ENCODE peak calls at places on chromosomes 12 and 14, in six cellular contexts. W, E, N, F, Y and S are unnamed samples.

GRCh38 chr12:50806176-50806575 is 36.5 kb upstream of the TMPRSS12 start:
- DNase-seq in N (no peak), Y (no peak), E (no peak), F (no peak), W (no peak), S (no peak)

GRCh38 chr12:108605000-108605689 is 7.3 kb upstream of the TMEM119 start:
- DNase-seq in N (no peak), W (no peak), F (no peak), E (no peak), Y (no peak), S (no peak)

GRCh38 chr14:71711619-71712018 is 220.6 kb upstream of the RGS6 start:
- DNase-seq in F (peak), Y (no peak), E (no peak), N (no peak), W (peak), S (peak)

GRCh38 chr12:117792877-117793424 is 175.8 kb downstream of the KSR2 start:
- DNase-seq in E (no peak), W (no peak), F (no peak), N (no peak), Y (no peak), S (no peak)

GRCh38 chr12:130872179-130873096 is 572 bp downstream of the RAN start:
- DNase-seq in E (peak), W (peak), F (no peak), N (no peak), Y (peak), S (no peak)

GRCh38 chr12:3436496-3437060 is 54.4 kb upstream of the PRMT8 start:
- DNase-seq in N (no peak), W (no peak), E (no peak), F (no peak), Y (no peak), S (no peak)

GRCh38 chr14:42437809-42438208 is 831.1 kb downstream of the LRFN5 start:
- DNase-seq in W (no peak), N (no peak), E (no peak), Y (no peak), F (no peak), S (no peak)

GRCh38 chr14:62039871-62040270 is 277.7 kb downstream of the SNAPC1 start:
- DNase-seq in N (no peak), F (no peak), Y (no peak), E (no peak), W (no peak), S (no peak)

GRCh38 chr12:106767954-106768501 is 6.5 kb upstream of the RIC8B start:
- DNase-seq in N (no peak), E (no peak), F (no peak), W (peak), Y (no peak), S (no peak)

GRCh38 chr12:94761559-94761958 is 111.2 kb upstream of the TMCC3 start:
- DNase-seq in E (no peak), W (peak), N (peak), F (peak), Y (no peak), S (peak)

GRCh38 chr12:40802656-40803055 is 110.4 kb downstream of the CNTN1 start:
- DNase-seq in N (no peak), F (no peak), E (no peak), W (no peak), Y (no peak), S (no peak)

GRCh38 chr14:101062065-101062450 is 158.5 kb upstream of the RTL1 start:
- DNase-seq in E (no peak), F (no peak), N (no peak), W (no peak), Y (no peak), S (no peak)

GRCh38 chr12:90069711-90070110 is 361.1 kb upstream of the ATP2B1 start:
- DNase-seq in W (no peak), F (no peak), Y (no peak), E (no peak), N (no peak), S (no peak)

GRCh38 chr12:133124674-133125073 is 5.4 kb downstream of the ZNF891 start:
- DNase-seq in N (no peak), Y (no peak), F (no peak), W (no peak), E (no peak), S (no peak)

GRCh38 chr14:78512021-78512420 is 341.8 kb downstream of the NRXN3 start:
- DNase-seq in N (no peak), Y (no peak), F (no peak), E (no peak), W (no peak), S (no peak)

GRCh38 chr14:37857774-37858266 is 262.4 kb downstream of the TTC6 start:
- DNase-seq in F (no peak), W (no peak), Y (no peak), N (no peak), E (no peak), S (no peak)

GRCh38 chr12:6039894-6040601 is 84.4 kb downstream of the VWF start:
- DNase-seq in F (peak), N (peak), Y (peak), E (peak), W (peak), S (peak)

GRCh38 chr12:26936559-26937442 is 980 bp downstream of the INTS13 start:
- DNase-seq in F (no peak), E (no peak), Y (no peak), W (peak), N (no peak), S (no peak)

GRCh38 chr12:12425616-12426015 is 68.7 kb downstream of the BORCS5 start:
- DNase-seq in Y (no peak), F (no peak), N (no peak), W (no peak), E (no peak), S (no peak)

GRCh38 chr12:123269395-123269892 is 2.2 kb downstream of the CDK2AP1 start:
- DNase-seq in N (no peak), F (peak), W (no peak), E (peak), Y (no peak), S (peak)

GRCh38 chr12:108568653-108569154 is 6.3 kb downstream of the ISCU start:
- DNase-seq in E (no peak), N (no peak), F (no peak), Y (peak), W (no peak), S (no peak)

GRCh38 chr14:52583544-52583943 is 30.9 kb downstream of the GPR137C start:
- DNase-seq in W (no peak), E (no peak), F (no peak), Y (no peak), N (no peak), S (no peak)

GRCh38 chr12:108325549-108325948 is 13.6 kb downstream of the CMKLR1 start:
- DNase-seq in E (no peak), F (no peak), W (no peak), Y (no peak), N (no peak), S (no peak)

GRCh38 chr12:81403348-81403747 is 325.5 kb downstream of the ACSS3 start:
- DNase-seq in N (no peak), E (no peak), W (no peak), Y (no peak), F (no peak), S (no peak)

GRCh38 chr14:95829321-95829720 is 47.3 kb upstream of the TUNAR start:
- DNase-seq in Y (no peak), W (no peak), E (no peak), F (no peak), N (no peak), S (no peak)

GRCh38 chr12:3150820-3151590 is 73.8 kb downstream of the TSPAN9 start:
- DNase-seq in N (no peak), W (peak), Y (no peak), E (peak), F (no peak), S (peak)

GRCh38 chr12:118126119-118126757 is 9.7 kb upstream of the PEBP1 start:
- DNase-seq in E (no peak), Y (no peak), N (no peak), F (no peak), W (no peak), S (no peak)